ENCODE peak calls at places on chromosomes 12 and 14, in four cellular contexts. W, D, E and P are unnamed samples. For H3K4me1, the result is how much of the 10 kb centered on the place peaks cover.

GRCh38 chr12:24788886-24789285 is 160.0 kb downstream of the BCAT1 start:
- DNase-seq in W (no peak), D (no peak), E (no peak), P (no peak)

GRCh38 chr14:63897706-63898105 is 44.9 kb downstream of the SYNE2 start:
- DNase-seq in W (no peak), D (no peak), E (no peak), P (no peak)

GRCh38 chr12:26097046-26097878 is 27.6 kb downstream of the BHLHE41 start:
- DNase-seq in W (peak), D (peak), E (peak), P (peak)

GRCh38 chr14:32366256-32366655 is 37.2 kb downstream of the AKAP6 start:
- DNase-seq in W (no peak), D (peak), E (no peak), P (no peak)

GRCh38 chr14:77140343-77140936 is 1.2 kb downstream of the ZDHHC22 start:
- DNase-seq in W (no peak), D (no peak), E (no peak), P (no peak)

GRCh38 chr12:109777544-109777943 is 55.7 kb downstream of the TRPV4 start:
- DNase-seq in W (peak), D (peak), E (no peak), P (no peak)

GRCh38 chr12:3928538-3929220 is 55.5 kb upstream of the PARP11 start:
- DNase-seq in W (no peak), D (no peak), E (no peak), P (no peak)

GRCh38 chr12:45633733-45634132 is 95.8 kb upstream of the ARID2 start:
- DNase-seq in W (no peak), D (no peak), E (no peak), P (no peak)

GRCh38 chr14:99768381-99768780 is 24.8 kb upstream of the EML1 start:
- DNase-seq in W (no peak), D (no peak), E (no peak), P (no peak)

GRCh38 chr12:51863363-51863920 is 14.9 kb upstream of the FIGNL2 start:
- DNase-seq in W (no peak), D (no peak), E (no peak), P (no peak)

GRCh38 chr12:120713861-120714482 is 3.7 kb downstream of the UNC119B start:
- DNase-seq in W (peak), D (peak), E (peak), P (peak)

GRCh38 chr12:94245984-94246383 is 97.6 kb downstream of the PLXNC1 start:
- DNase-seq in W (no peak), D (no peak), E (no peak), P (no peak)

GRCh38 chr12:121295746-121296617 is 527 bp downstream of the CAMKK2 start:
- DNase-seq in W (no peak), D (peak), E (no peak), P (no peak)

GRCh38 chr12:17609152-17609551 is 480.8 kb downstream of the RERGL start:
- DNase-seq in W (no peak), D (peak), E (no peak), P (no peak)

GRCh38 chr14:103243764-103244737 is 90.0 kb upstream of the EIF5 start:
- DNase-seq in W (no peak), D (no peak), E (no peak), P (no peak)

GRCh38 chr14:32602699-32603098 is 273.6 kb downstream of the AKAP6 start:
- DNase-seq in W (no peak), D (no peak), E (no peak), P (no peak)

GRCh38 chr14:85580536-85581165 is 50.7 kb downstream of the FLRT2 start:
- DNase-seq in W (no peak), D (no peak), E (no peak), P (no peak)

GRCh38 chr14:95835331-95835730 is 41.3 kb upstream of the TUNAR start:
- DNase-seq in W (no peak), D (no peak), E (no peak), P (no peak)

GRCh38 chr14:75242546-75243273 is 35.9 kb upstream of the FOS start:
- DNase-seq in W (no peak), D (peak), E (no peak), P (no peak)

DNA sequence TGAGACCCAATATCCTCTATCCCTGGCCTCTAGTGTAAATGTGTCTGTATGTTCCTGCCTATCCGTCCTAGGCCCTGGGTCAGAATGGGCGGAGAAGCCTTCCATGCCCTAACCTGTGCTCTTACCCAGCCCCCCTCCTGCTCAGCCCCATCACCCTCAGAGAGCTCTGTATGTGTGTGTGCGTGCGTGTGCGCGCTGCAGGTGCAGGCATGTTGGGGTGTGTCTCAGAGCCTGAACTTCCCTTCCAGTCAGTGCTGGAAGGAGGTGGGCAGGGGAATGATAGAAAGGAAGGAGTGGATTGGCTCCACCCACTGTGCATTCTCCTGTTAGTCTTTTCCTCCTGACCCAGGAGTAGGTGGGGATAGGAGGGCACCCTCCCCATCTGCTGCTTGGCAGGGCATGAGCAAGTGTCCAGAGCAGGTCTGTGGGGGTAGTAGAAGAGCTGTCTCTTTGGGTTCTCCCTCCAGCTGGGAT is 7.2 kb downstream of the NAB2 start:
- DNase-seq in W (no peak), D (no peak), E (no peak), P (no peak)
- H3K27ac ChIP-seq in W (no peak), D (no peak), E (no peak), P (no peak)

GRCh38 chr12:47901285-47902093 is 3.3 kb downstream of the VDR start:
- DNase-seq in W (no peak), D (no peak), E (no peak), P (no peak)
- H3K4me1 ChIP-seq in W (half or more), D (half or more), E (under half), P (half or more)

GRCh38 chr12:7324176-7324575 is 20.3 kb downstream of the ACSM4 start:
- DNase-seq in W (no peak), D (no peak), E (no peak), P (no peak)

GRCh38 chr12:7322599-7322998 is 18.7 kb downstream of the ACSM4 start:
- DNase-seq in W (no peak), D (no peak), E (no peak), P (no peak)

GRCh38 chr12:7327913-7328312 is 24.0 kb downstream of the ACSM4 start:
- DNase-seq in W (no peak), D (no peak), E (no peak), P (no peak)
- H3K27ac ChIP-seq in W (no peak), D (no peak), E (no peak), P (no peak)

GRCh38 chr12:13957576-13957975 is 23.8 kb downstream of the GRIN2B start:
- DNase-seq in W (no peak), D (no peak), E (no peak), P (no peak)
- H3K4me1 ChIP-seq in W (under half), D (under half), E (under half), P (under half)

GRCh38 chr12:53972722-53973092 is 219 bp upstream of the HOXC11 start:
- DNase-seq in W (no peak), D (no peak), E (no peak), P (no peak)

GRCh38 chr12:53975816-53976152 is 1.0 kb upstream of the HOTAIR start:
- DNase-seq in W (no peak), D (no peak), E (no peak), P (no peak)

GRCh38 chr12:53973093-53974042 is at the start of gene HOXC11:
- DNase-seq in W (no peak), D (peak), E (no peak), P (no peak)

GRCh38 chr12:53975019-53975815 is 463 bp upstream of the HOTAIR start:
- DNase-seq in W (no peak), D (no peak), E (no peak), P (no peak)

DNA sequence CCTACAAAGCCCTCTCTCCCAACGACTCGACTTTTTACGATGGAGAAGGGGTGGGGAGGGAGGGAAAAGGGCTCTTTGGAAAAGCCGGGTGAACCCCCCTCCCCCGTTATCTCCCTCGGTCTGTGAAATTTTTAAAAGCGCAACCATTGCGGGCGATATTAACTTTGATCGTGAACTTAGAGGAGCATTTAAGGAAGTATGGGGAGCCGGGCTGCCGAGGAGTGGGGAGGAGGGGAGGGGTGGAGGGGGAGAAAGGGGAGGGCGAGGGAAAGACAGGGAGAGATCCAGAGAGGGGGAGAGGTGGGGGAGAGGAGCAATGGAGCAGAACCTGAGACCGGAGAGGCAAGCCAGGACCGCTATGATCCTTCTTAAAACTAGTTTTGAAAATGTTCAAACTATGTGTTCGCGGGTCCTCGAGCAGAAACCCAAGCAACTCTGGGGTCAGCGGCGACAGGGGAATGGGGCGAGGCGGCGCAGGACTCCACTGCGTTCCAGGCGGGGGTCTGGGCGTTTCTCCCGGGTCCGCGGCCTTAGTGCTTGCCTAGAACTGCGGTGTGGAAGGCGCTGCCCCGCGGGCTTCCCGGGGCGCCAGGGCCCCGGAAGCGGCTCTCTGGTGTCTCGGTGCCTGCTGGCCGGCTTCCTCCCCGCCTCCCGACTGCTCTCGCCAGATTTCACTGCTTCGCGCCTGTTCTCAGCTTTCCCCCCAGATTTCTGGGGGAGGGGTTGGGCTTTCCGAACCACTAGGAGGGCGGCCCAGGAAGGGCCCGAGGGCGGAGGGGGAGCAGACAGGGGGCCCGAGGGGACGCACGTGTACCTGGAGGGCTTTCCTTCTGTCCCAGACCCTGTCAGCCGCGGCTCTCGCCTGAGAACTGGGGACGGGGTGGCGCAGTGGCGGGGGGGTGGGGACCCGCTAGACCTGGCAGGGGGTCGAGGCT is at the start of gene HOTAIR:
- DNase-seq in W (no peak), D (peak), E (no peak), P (no peak)
- H3K27ac ChIP-seq in W (no peak), D (no peak), E (no peak), P (no peak)

DNA sequence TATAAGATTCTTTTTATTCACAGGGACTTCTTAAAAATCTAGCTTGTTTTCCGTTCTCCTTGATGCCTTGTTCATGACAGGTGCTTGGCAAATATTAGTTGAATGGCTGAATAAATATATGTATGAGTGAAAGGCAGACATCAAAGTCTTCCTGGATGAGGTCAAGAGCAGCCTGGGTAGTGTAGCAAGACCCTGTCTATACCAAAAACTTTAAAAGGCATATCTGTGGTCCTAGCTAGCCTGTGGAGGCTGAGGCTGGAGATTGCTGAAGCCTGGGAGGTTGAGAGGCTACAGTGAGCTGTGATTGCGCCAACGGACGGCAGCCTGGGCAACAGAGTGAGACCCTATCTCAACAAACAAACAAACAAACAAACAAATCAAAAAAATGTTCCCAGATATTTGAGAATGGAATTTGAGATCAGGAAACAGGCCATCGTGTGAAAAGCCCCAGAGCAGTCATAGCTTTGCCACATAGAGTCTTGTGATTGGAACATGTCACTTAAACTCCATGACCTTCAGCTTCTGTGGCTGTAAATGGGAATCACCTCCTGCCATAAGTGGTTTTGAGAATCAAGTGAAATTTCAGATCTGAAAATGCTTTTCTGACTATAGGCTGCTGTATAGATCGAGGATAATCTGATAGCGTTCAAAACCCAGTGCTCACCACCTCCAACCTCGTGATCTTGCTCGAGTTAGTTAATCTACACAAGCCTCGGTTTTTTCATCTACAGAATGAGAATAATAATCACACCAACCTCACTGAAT is 64.3 kb downstream of the ZFP36L1 start:
- DNase-seq in W (no peak), D (no peak), E (no peak), P (no peak)
- H3K4me1 ChIP-seq in W (under half), D (under half), E (under half), P (under half)